ENCODE peak calls at places on chromosome 1, in five cellular contexts. Y is fibroblast of villous mesenchyme, B is epithelial cell of esophagus, Q is psoas muscle, X is neural progenitor cell. G is an unnamed sample.

GRCh38 chr1:227942021-227942715 is 5.6 kb downstream of the WNT9A start:
- DNase-seq in X (peak; percentile 65), B (no peak), Q (no peak), Y (no peak), G (peak; percentile 80)

GRCh38 chr1:167748901-167749300 is 27.1 kb downstream of the MPZL1 start:
- DNase-seq in Q (no peak), B (no peak), X (no peak), Y (no peak), G (no peak)

GRCh38 chr1:203026666-203027663 is 674 bp downstream of the PPFIA4 start:
- DNase-seq in Q (no peak), B (no peak), Y (no peak), X (no peak), G (no peak)

GRCh38 chr1:74835046-74835445 is 102.1 kb downstream of the TYW3 start:
- DNase-seq in Q (no peak), X (no peak), Y (no peak), B (no peak), G (no peak)

GRCh38 chr1:241411056-241411775 is 54.2 kb upstream of the RGS7 start:
- DNase-seq in X (no peak), Q (no peak), Y (peak; percentile 16), B (no peak), G (no peak)

GRCh38 chr1:171984850-171985485 is 143.7 kb downstream of the DNM3 start:
- DNase-seq in B (peak; percentile 49), Y (peak; percentile 49), Q (no peak), X (peak; percentile 58), G (no peak)

GRCh38 chr1:184567648-184568047 is 180.8 kb downstream of the C1orf21 start:
- DNase-seq in B (no peak), Y (peak; percentile 67), Q (no peak), X (peak; percentile 24), G (no peak)

GRCh38 chr1:59163268-59164092 is 133.4 kb upstream of the FGGY start:
- DNase-seq in B (no peak), Y (no peak), Q (no peak), X (no peak), G (no peak)

GRCh38 chr1:204583909-204584632 is 67.9 kb downstream of the MDM4 start:
- DNase-seq in B (no peak), Q (no peak), X (no peak), Y (no peak), G (no peak)

GRCh38 chr1:65009724-65010420 is 43.5 kb upstream of the JAK1 start:
- DNase-seq in B (no peak), X (no peak), Y (no peak), Q (no peak), G (no peak)

GRCh38 chr1:2115922-2116341 is 65.7 kb downstream of the PRKCZ start:
- DNase-seq in X (peak; percentile 77), Q (peak; percentile 3), B (no peak), Y (peak; percentile 16), G (no peak)

GRCh38 chr1:218339267-218339831 is 5.8 kb upstream of the TGFB2 start:
- DNase-seq in B (peak; percentile 57), Q (no peak), Y (peak; percentile 60), X (peak; percentile 38), G (no peak)
- TF ChIP-seq CTCF in B (peak; percentile 61), Q (peak; percentile 76), Y (peak; percentile 72), X (peak; percentile 85), G (peak; percentile 76)

GRCh38 chr1:45684402-45684801 is 1.9 kb downstream of the GPBP1L1 start:
- DNase-seq in Q (no peak), B (no peak), X (no peak), Y (no peak), G (no peak)

GRCh38 chr1:45687753-45688737 is at the start of gene TMEM69:
- DNase-seq in B (peak; percentile 90), Q (peak; percentile 66), X (peak; percentile 88), Y (peak; percentile 92), G (peak; percentile 89)

GRCh38 chr1:45687014-45687752 is 798 bp upstream of the TMEM69 start:
- DNase-seq in Y (peak; percentile 99), Q (peak; percentile 98), B (peak; percentile 99), X (peak; percentile 98), G (peak; percentile 99)

GRCh38 chr1:45685308-45686080 is 839 bp downstream of the GPBP1L1 start:
- DNase-seq in X (peak; percentile 9), Q (no peak), Y (peak; percentile 25), B (peak; percentile 36), G (no peak)

GRCh38 chr1:45686081-45687013 is at the start of gene GPBP1L1:
- DNase-seq in B (peak; percentile 98), Q (peak; percentile 97), X (peak; percentile 98), Y (peak; percentile 98), G (peak; percentile 99)
- TF ChIP-seq CTCF in B (peak; percentile 1), Q (no peak), X (peak; percentile 43), Y (no peak), G (no peak)

DNA sequence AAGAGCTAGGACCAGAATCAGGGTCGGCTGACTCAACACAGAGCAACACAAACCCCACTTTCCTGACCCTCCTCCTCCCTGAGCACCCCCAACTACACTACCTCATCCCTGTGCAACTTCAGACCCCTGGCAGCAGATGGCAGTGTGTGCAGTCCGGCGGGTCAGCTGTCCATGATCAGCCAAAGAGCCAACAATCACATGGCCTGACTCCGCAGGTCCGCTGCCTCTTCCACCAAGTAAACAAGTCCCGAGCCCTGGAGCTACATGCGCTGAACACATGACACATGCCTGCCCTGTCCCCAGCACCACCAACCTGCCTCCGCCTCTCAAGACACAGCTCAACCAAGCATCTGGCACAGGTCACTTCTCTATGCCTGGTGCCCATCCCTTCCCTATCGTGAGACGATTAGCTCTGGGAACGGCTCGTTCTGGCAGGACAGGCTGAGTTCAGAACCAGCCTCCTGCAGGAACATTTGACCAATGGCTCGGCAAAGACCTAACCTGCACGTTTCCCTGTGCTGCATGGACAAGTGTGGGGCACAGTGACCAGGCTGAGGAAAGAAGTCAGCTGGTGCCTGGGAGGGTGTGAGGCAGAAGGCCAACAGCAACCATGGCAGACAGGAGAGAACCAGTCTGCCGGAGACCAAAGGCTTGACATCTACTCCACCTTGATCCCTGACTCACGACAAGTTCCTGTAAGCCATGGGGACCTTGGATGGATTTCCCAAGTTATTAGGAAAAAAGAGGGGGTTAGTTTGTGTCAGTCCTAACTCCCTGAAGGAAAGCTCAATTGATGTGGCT is 60.3 kb downstream of the CD46 start:
- DNase-seq in X (peak; percentile 32), B (no peak), Q (peak; percentile 79), Y (peak; percentile 51), G (peak; percentile 78)
- TF ChIP-seq CTCF in X (peak; percentile 47), B (peak; percentile 36), Q (peak; percentile 56), Y (peak; percentile 48), G (peak; percentile 29)

GRCh38 chr1:195902779-195903178 is 705.5 kb downstream of the KCNT2 start:
- DNase-seq in X (no peak), B (no peak), Q (no peak), Y (no peak), G (no peak)

GRCh38 chr1:195898924-195899323 is 709.3 kb downstream of the KCNT2 start:
- DNase-seq in Q (no peak), Y (no peak), X (no peak), B (no peak), G (no peak)

GRCh38 chr1:195899762-195900352 is 708.4 kb downstream of the KCNT2 start:
- DNase-seq in B (peak; percentile 78), X (no peak), Y (peak; percentile 0), Q (no peak), G (no peak)

GRCh38 chr1:195894411-195894810 is 713.8 kb downstream of the KCNT2 start:
- DNase-seq in B (no peak), Y (no peak), X (no peak), Q (no peak), G (no peak)

DNA sequence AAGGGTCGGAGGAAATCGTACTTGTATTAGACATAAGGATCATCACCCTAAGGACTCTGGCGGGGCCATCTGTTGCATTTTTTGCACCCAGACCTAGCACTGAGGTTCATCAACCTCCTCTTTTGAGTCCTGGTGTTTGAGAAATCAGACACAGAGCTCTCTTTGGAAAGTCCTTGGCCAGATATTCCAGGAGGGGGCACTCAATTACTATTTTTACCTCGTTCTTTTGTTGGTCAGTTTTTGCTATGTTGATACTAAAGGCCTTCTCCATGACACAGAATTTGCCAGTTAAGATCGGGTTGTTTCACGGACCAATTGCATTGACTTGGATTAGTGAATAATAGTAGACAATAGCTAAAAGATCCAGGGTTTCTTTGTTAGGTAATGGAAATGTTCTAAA is 711.2 kb downstream of the KCNT2 start:
- DNase-seq in Q (no peak), X (peak; percentile 4), Y (no peak), B (peak; percentile 20), G (no peak)
- TF ChIP-seq CTCF in Q (no peak), X (peak; percentile 31), Y (no peak), B (no peak), G (no peak)

DNA sequence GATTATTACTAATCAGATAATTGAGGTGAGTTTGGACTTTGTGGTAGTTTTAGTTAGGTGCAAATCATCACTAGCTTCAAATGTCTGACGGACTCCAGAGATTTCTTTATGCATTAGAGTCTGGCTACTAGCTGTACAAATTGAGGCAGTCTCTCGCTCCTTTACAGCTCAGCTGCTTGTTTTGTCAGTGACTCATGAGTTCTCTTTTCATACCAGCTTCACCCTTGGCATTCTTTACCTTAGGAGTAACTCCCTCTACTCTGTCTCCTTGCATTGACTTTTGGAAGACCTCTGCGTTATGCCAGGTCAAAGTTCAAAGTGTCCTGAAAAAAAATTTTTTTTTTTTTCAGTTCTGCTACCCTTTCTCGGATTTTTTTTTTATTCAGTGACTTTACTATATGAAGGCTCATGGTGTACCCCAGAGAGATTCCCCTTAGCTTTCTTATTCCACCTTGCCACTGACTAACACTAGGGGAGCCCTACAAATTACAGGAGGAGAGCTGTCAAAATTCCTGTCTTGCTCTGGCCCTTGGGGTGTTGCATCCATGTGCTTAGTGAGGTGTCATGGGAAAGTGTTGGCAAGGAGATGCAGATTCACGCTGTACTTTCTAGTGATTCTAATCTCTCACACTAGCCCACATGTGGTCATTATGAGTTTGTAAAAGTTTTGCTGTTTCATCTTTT is 576.6 kb downstream of the ADGRL2 start:
- DNase-seq in Q (no peak), Y (peak; percentile 4), X (no peak), B (peak; percentile 87), G (no peak)
- TF ChIP-seq CTCF in Q (no peak), Y (no peak), X (peak; percentile 36), B (peak; percentile 36), G (peak; percentile 31)

GRCh38 chr1:152461544-152461943 is 47.5 kb upstream of the CRNN start:
- DNase-seq in Y (peak; percentile 54), Q (no peak), B (peak; percentile 77), X (peak; percentile 23), G (no peak)
- TF ChIP-seq CTCF in Y (peak; percentile 55), Q (peak; percentile 32), B (peak; percentile 76), X (peak; percentile 41), G (peak; percentile 30)